ENCODE peak calls at places on chromosomes 6 and 20, in nine cellular contexts. Q is ovary, L is AG20443, Y is EH, H is ureter, K is HTR-8/SVneo, U is Peyer's patch, I is EL, V is HEK293T. C is an unnamed sample.

GRCh38 chr6:157045831-157046454 is 268.8 kb downstream of the ARID1B start:
- DNase-seq in Q (no peak), L (peak), Y (peak), H (no peak), K (peak), U (no peak), I (peak), V (peak), C (no peak)

GRCh38 chr6:13373488-13373886 is 45.1 kb upstream of the TBC1D7 start:
- DNase-seq in Q (no peak), L (no peak), Y (peak), H (no peak), K (no peak), U (no peak), I (no peak), V (no peak), C (no peak)

GRCh38 chr20:33732166-33732970 is 572 bp downstream of the ZNF341 start:
- DNase-seq in Q (no peak), L (peak), Y (no peak), H (no peak), K (no peak), U (peak), I (no peak), V (peak), C (no peak)

GRCh38 chr6:81816387-81816786 is 63.9 kb upstream of the TENT5A start:
- DNase-seq in Q (no peak), L (no peak), Y (no peak), H (no peak), K (no peak), U (no peak), I (no peak), V (no peak), C (no peak)

GRCh38 chr6:93059911-93060310 is 359.4 kb downstream of the EPHA7 start:
- DNase-seq in Q (no peak), L (no peak), Y (no peak), H (no peak), K (no peak), U (no peak), I (no peak), V (no peak), C (no peak)

GRCh38 chr6:108809211-108809610 is 39.0 kb upstream of the ARMC2 start:
- DNase-seq in Q (no peak), L (no peak), Y (no peak), H (no peak), K (no peak), U (no peak), I (no peak), V (no peak), C (no peak)

GRCh38 chr6:54194067-54194466 is 82.8 kb downstream of the MLIP start:
- DNase-seq in Q (no peak), L (peak), Y (peak), H (no peak), K (no peak), U (no peak), I (peak), V (no peak), C (no peak)

GRCh38 chr6:27422651-27423332 is 34.2 kb downstream of the ZNF391 start:
- DNase-seq in Q (peak), L (peak), Y (no peak), H (no peak), K (no peak), U (no peak), I (no peak), V (no peak), C (no peak)

GRCh38 chr20:16711859-16712258 is 18.0 kb upstream of the SNRPB2 start:
- DNase-seq in Q (no peak), L (no peak), Y (no peak), H (no peak), K (no peak), U (no peak), I (no peak), V (no peak), C (no peak)

GRCh38 chr6:157346371-157346770 is 23.1 kb upstream of the TMEM242 start:
- DNase-seq in Q (no peak), L (no peak), Y (peak), H (no peak), K (no peak), U (no peak), I (peak), V (no peak), C (no peak)

GRCh38 chr6:30548375-30548774 is 7.9 kb downstream of the GNL1 start:
- DNase-seq in Q (no peak), L (no peak), Y (peak), H (no peak), K (no peak), U (no peak), I (peak), V (no peak), C (no peak)

GRCh38 chr6:80280258-80281010 is 174.0 kb downstream of the BCKDHB start:
- DNase-seq in Q (no peak), L (peak), Y (peak), H (no peak), K (no peak), U (no peak), I (peak), V (no peak), C (no peak)

GRCh38 chr6:71246596-71246995 is 42.0 kb upstream of the OGFRL1 start:
- DNase-seq in Q (no peak), L (no peak), Y (no peak), H (no peak), K (no peak), U (no peak), I (no peak), V (no peak), C (no peak)

GRCh38 chr6:144094731-144095133 is 641 bp downstream of the SF3B5 start:
- DNase-seq in Q (no peak), L (no peak), Y (no peak), H (no peak), K (no peak), U (no peak), I (no peak), V (peak), C (no peak)

GRCh38 chr6:85643530-85644373 is 1.1 kb upstream of the SYNCRIP start:
- DNase-seq in Q (peak), L (peak), Y (peak), H (peak), K (peak), U (peak), I (peak), V (peak), C (peak)

GRCh38 chr6:92000112-92000511 is 1413.2 kb upstream of the MAP3K7 start:
- DNase-seq in Q (no peak), L (no peak), Y (no peak), H (no peak), K (no peak), U (no peak), I (no peak), V (no peak), C (no peak)

C was measured in central memory CD4-positive, alpha-beta T cell.